ENCODE peak calls at places on chromosomes 1 and 21, in seven cellular contexts. One of them, this sample, is unnamed.

GRCh38 chr1:194378517-194378916 is 1192.1 kb upstream of the B3GALT2 start:
- DNase-seq in pons: no peak
- DNase-seq in activated T-cell treated with anti-CD3 and anti-CD28 coated beads for 4 hours: no peak
- DNase-seq in T-cell: no peak
- DNase-seq in WTC11: no peak
- DNase-seq in neural crest cell: no peak
- DNase-seq in fibroblast of lung: peak; percentile 17
- DNase-seq in this sample: no peak

GRCh38 chr21:34335316-34335715 is 28.5 kb upstream of the KCNE2 start:
- DNase-seq in pons: no peak
- DNase-seq in activated T-cell treated with anti-CD3 and anti-CD28 coated beads for 4 hours: no peak
- DNase-seq in T-cell: no peak
- DNase-seq in WTC11: no peak
- DNase-seq in neural crest cell: no peak
- DNase-seq in fibroblast of lung: no peak
- DNase-seq in this sample: no peak

GRCh38 chr1:181179279-181179979 is 90.9 kb downstream of the IER5 start:
- DNase-seq in pons: no peak
- DNase-seq in activated T-cell treated with anti-CD3 and anti-CD28 coated beads for 4 hours: no peak
- DNase-seq in T-cell: no peak
- DNase-seq in WTC11: no peak
- DNase-seq in neural crest cell: no peak
- DNase-seq in fibroblast of lung: no peak
- DNase-seq in this sample: no peak

GRCh38 chr1:79052829-79053449 is 46.4 kb upstream of the ADGRL4 start:
- DNase-seq in pons: no peak
- DNase-seq in activated T-cell treated with anti-CD3 and anti-CD28 coated beads for 4 hours: no peak
- DNase-seq in T-cell: no peak
- DNase-seq in WTC11: no peak
- DNase-seq in neural crest cell: no peak
- DNase-seq in fibroblast of lung: no peak
- DNase-seq in this sample: no peak

GRCh38 chr21:38834725-38835124 is 29.0 kb downstream of the ETS2 start:
- DNase-seq in pons: no peak
- DNase-seq in activated T-cell treated with anti-CD3 and anti-CD28 coated beads for 4 hours: no peak
- DNase-seq in T-cell: no peak
- DNase-seq in WTC11: no peak
- DNase-seq in neural crest cell: no peak
- DNase-seq in fibroblast of lung: no peak
- DNase-seq in this sample: no peak

GRCh38 chr1:182677393-182678098 is 6.8 kb downstream of the RGS8 start:
- DNase-seq in pons: no peak
- DNase-seq in activated T-cell treated with anti-CD3 and anti-CD28 coated beads for 4 hours: no peak
- DNase-seq in T-cell: no peak
- DNase-seq in WTC11: no peak
- DNase-seq in neural crest cell: no peak
- DNase-seq in fibroblast of lung: no peak
- DNase-seq in this sample: no peak

GRCh38 chr1:219587817-219588561 is 24.9 kb downstream of the ZC3H11B start:
- DNase-seq in pons: peak; percentile 70
- DNase-seq in activated T-cell treated with anti-CD3 and anti-CD28 coated beads for 4 hours: no peak
- DNase-seq in T-cell: no peak
- DNase-seq in WTC11: no peak
- DNase-seq in neural crest cell: no peak
- DNase-seq in fibroblast of lung: peak; percentile 62
- DNase-seq in this sample: no peak

GRCh38 chr1:107879927-107880326 is 85.1 kb downstream of the VAV3 start:
- DNase-seq in pons: no peak
- DNase-seq in activated T-cell treated with anti-CD3 and anti-CD28 coated beads for 4 hours: no peak
- DNase-seq in T-cell: no peak
- DNase-seq in WTC11: no peak
- DNase-seq in neural crest cell: no peak
- DNase-seq in fibroblast of lung: no peak
- DNase-seq in this sample: no peak

GRCh38 chr1:234579967-234580366 is 30.0 kb downstream of the IRF2BP2 start:
- DNase-seq in pons: no peak
- DNase-seq in activated T-cell treated with anti-CD3 and anti-CD28 coated beads for 4 hours: no peak
- DNase-seq in T-cell: no peak
- DNase-seq in WTC11: no peak
- DNase-seq in neural crest cell: no peak
- DNase-seq in fibroblast of lung: no peak
- DNase-seq in this sample: no peak

GRCh38 chr1:93702102-93702827 is 20.6 kb upstream of the BCAR3 start:
- DNase-seq in pons: no peak
- DNase-seq in activated T-cell treated with anti-CD3 and anti-CD28 coated beads for 4 hours: no peak
- DNase-seq in T-cell: no peak
- DNase-seq in WTC11: no peak
- DNase-seq in neural crest cell: no peak
- DNase-seq in fibroblast of lung: peak; percentile 26
- DNase-seq in this sample: no peak

GRCh38 chr1:60583696-60584095 is 498.7 kb upstream of the NFIA start:
- DNase-seq in pons: no peak
- DNase-seq in activated T-cell treated with anti-CD3 and anti-CD28 coated beads for 4 hours: no peak
- DNase-seq in T-cell: no peak
- DNase-seq in WTC11: no peak
- DNase-seq in neural crest cell: no peak
- DNase-seq in fibroblast of lung: no peak
- DNase-seq in this sample: no peak

GRCh38 chr21:45236481-45236880 is 51.2 kb downstream of the POFUT2 start:
- DNase-seq in pons: no peak
- DNase-seq in activated T-cell treated with anti-CD3 and anti-CD28 coated beads for 4 hours: no peak
- DNase-seq in T-cell: no peak
- DNase-seq in WTC11: no peak
- DNase-seq in neural crest cell: no peak
- DNase-seq in fibroblast of lung: no peak
- DNase-seq in this sample: no peak

GRCh38 chr1:24707659-24708058 is 37.6 kb upstream of the CLIC4 start:
- DNase-seq in pons: no peak
- DNase-seq in activated T-cell treated with anti-CD3 and anti-CD28 coated beads for 4 hours: no peak
- DNase-seq in T-cell: no peak
- DNase-seq in WTC11: no peak
- DNase-seq in neural crest cell: no peak
- DNase-seq in fibroblast of lung: no peak
- DNase-seq in this sample: no peak

GRCh38 chr1:68704800-68705443 is 208.0 kb upstream of the DEPDC1 start:
- DNase-seq in pons: no peak
- DNase-seq in activated T-cell treated with anti-CD3 and anti-CD28 coated beads for 4 hours: no peak
- DNase-seq in T-cell: no peak
- DNase-seq in WTC11: no peak
- DNase-seq in neural crest cell: no peak
- DNase-seq in fibroblast of lung: no peak
- DNase-seq in this sample: no peak

GRCh38 chr1:118122234-118123004 is 62.6 kb downstream of the SPAG17 start:
- DNase-seq in pons: no peak
- DNase-seq in activated T-cell treated with anti-CD3 and anti-CD28 coated beads for 4 hours: no peak
- DNase-seq in T-cell: no peak
- DNase-seq in WTC11: no peak
- DNase-seq in neural crest cell: no peak
- DNase-seq in fibroblast of lung: no peak
- DNase-seq in this sample: no peak

GRCh38 chr1:185479781-185480180 is 162.7 kb upstream of the IVNS1ABP start:
- DNase-seq in pons: peak; percentile 65
- DNase-seq in activated T-cell treated with anti-CD3 and anti-CD28 coated beads for 4 hours: no peak
- DNase-seq in T-cell: no peak
- DNase-seq in WTC11: no peak
- DNase-seq in neural crest cell: peak; percentile 32
- DNase-seq in fibroblast of lung: no peak
- DNase-seq in this sample: no peak

GRCh38 chr1:47710075-47711071 is 272.5 kb downstream of the FOXD2 start:
- DNase-seq in pons: peak; percentile 23
- DNase-seq in activated T-cell treated with anti-CD3 and anti-CD28 coated beads for 4 hours: peak; percentile 42
- DNase-seq in T-cell: peak; percentile 39
- DNase-seq in WTC11: peak; percentile 86
- DNase-seq in neural crest cell: peak; percentile 93
- DNase-seq in fibroblast of lung: peak; percentile 44
- DNase-seq in this sample: peak; percentile 47

GRCh38 chr1:154193821-154194220 is 1.9 kb upstream of the TPM3 start:
- DNase-seq in pons: no peak
- DNase-seq in activated T-cell treated with anti-CD3 and anti-CD28 coated beads for 4 hours: no peak
- DNase-seq in T-cell: no peak
- DNase-seq in WTC11: no peak
- DNase-seq in neural crest cell: no peak
- DNase-seq in fibroblast of lung: no peak
- DNase-seq in this sample: no peak

GRCh38 chr1:71492298-71493041 is 411.6 kb upstream of the ZRANB2 start:
- DNase-seq in pons: no peak
- DNase-seq in activated T-cell treated with anti-CD3 and anti-CD28 coated beads for 4 hours: no peak
- DNase-seq in T-cell: no peak
- DNase-seq in WTC11: no peak
- DNase-seq in neural crest cell: no peak
- DNase-seq in fibroblast of lung: no peak
- DNase-seq in this sample: no peak

GRCh38 chr1:38908821-38909220 is 27.4 kb upstream of the GJA9 start:
- DNase-seq in pons: no peak
- DNase-seq in activated T-cell treated with anti-CD3 and anti-CD28 coated beads for 4 hours: no peak
- DNase-seq in T-cell: no peak
- DNase-seq in WTC11: no peak
- DNase-seq in neural crest cell: no peak
- DNase-seq in fibroblast of lung: no peak
- DNase-seq in this sample: no peak

GRCh38 chr1:230825061-230825803 is 43.1 kb downstream of the C1orf198 start:
- DNase-seq in pons: peak; percentile 74
- DNase-seq in activated T-cell treated with anti-CD3 and anti-CD28 coated beads for 4 hours: no peak
- DNase-seq in T-cell: no peak
- DNase-seq in WTC11: no peak
- DNase-seq in neural crest cell: no peak
- DNase-seq in fibroblast of lung: peak; percentile 85
- DNase-seq in this sample: no peak

GRCh38 chr1:220768127-220768601 is 18.5 kb upstream of the MTARC1 start:
- DNase-seq in pons: no peak
- DNase-seq in activated T-cell treated with anti-CD3 and anti-CD28 coated beads for 4 hours: no peak
- DNase-seq in T-cell: no peak
- DNase-seq in WTC11: no peak
- DNase-seq in neural crest cell: no peak
- DNase-seq in fibroblast of lung: no peak
- DNase-seq in this sample: no peak

GRCh38 chr1:241413386-241413785 is 56.4 kb upstream of the RGS7 start:
- DNase-seq in pons: no peak
- DNase-seq in activated T-cell treated with anti-CD3 and anti-CD28 coated beads for 4 hours: no peak
- DNase-seq in T-cell: no peak
- DNase-seq in WTC11: no peak
- DNase-seq in neural crest cell: no peak
- DNase-seq in fibroblast of lung: peak; percentile 96
- DNase-seq in this sample: no peak

GRCh38 chr1:203871114-203871875 is 9.9 kb downstream of the SNRPE start:
- DNase-seq in pons: peak; percentile 90
- DNase-seq in activated T-cell treated with anti-CD3 and anti-CD28 coated beads for 4 hours: no peak
- DNase-seq in T-cell: no peak
- DNase-seq in WTC11: peak; percentile 24
- DNase-seq in neural crest cell: peak; percentile 45
- DNase-seq in fibroblast of lung: peak; percentile 84
- DNase-seq in this sample: no peak

GRCh38 chr1:2597441-2598328 is 11.1 kb downstream of the PRXL2B start:
- DNase-seq in pons: no peak
- DNase-seq in activated T-cell treated with anti-CD3 and anti-CD28 coated beads for 4 hours: no peak
- DNase-seq in T-cell: no peak
- DNase-seq in WTC11: no peak
- DNase-seq in neural crest cell: no peak
- DNase-seq in fibroblast of lung: no peak
- DNase-seq in this sample: no peak